ENCODE peak calls at places on chromosomes 5 and 9, in four cellular contexts. B is tibial artery, D is pancreas, E is sigmoid colon. A is an unnamed sample.

GRCh38 chr5:39015743-39016586 is 58.2 kb downstream of the RICTOR start:
- DNase-seq in B (no peak), D (no peak), E (no peak), A (no peak)

GRCh38 chr5:177134653-177135225 is 1.2 kb downstream of the NSD1 start:
- DNase-seq in B (no peak), D (no peak), E (peak; percentile 22), A (no peak)

GRCh38 chr5:147751156-147751830 is 31.2 kb downstream of the JAKMIP2 start:
- DNase-seq in B (no peak), D (no peak), E (peak; percentile 85), A (no peak)

GRCh38 chr5:66255702-66256101 is 111.6 kb downstream of the SREK1 start:
- DNase-seq in B (no peak), D (no peak), E (no peak), A (no peak)

GRCh38 chr9:36193049-36193448 is 2.3 kb downstream of the CLTA start:
- DNase-seq in B (no peak), D (no peak), E (no peak), A (no peak)

GRCh38 chr5:173513521-173513991 is 102.9 kb downstream of the BOD1 start:
- DNase-seq in B (no peak), D (no peak), E (no peak), A (no peak)

GRCh38 chr5:171745602-171746001 is 40.0 kb upstream of the SMIM23 start:
- DNase-seq in B (no peak), D (no peak), E (no peak), A (no peak)

GRCh38 chr9:90773593-90773992 is 28.0 kb upstream of the SYK start:
- DNase-seq in B (no peak), D (no peak), E (no peak), A (no peak)

GRCh38 chr5:173454764-173455598 is 126.8 kb upstream of the STC2 start:
- DNase-seq in B (peak; percentile 83), D (no peak), E (peak; percentile 84), A (peak; percentile 82)

DNA sequence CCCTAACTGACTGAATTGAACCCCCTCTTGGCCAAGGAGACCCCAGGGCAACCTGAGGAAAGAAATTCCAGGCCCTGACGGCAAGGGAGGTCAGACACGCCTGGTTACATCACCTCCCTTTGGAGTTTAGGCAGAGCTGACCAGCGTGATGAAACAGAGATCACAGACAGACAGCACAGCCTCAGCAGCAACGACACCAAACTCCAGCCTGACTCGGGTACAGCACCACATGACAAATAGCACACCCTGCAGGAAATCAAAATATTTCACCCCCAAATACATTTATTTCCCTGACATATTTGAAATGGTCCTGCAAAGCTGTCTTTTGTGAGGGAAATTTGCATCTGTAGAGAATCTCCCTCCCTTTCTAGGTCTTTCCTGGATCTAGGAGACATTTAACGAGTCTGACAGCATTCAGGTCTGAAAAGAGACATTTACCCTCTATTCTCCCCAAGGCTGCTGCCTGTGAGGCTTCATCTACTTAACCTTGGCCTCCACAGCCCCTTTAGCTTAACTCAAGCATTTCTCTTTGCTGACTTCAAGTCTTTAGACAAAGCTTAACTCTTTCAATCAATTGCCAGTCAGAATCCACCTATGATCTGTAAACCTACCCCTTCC is 2.6 kb downstream of the QSOX2 start:
- DNase-seq in B (no peak), D (no peak), E (no peak), A (no peak)
- H3K4me3 ChIP-seq in B (no peak overlapping the region), D (no peak overlapping the region), E (no peak overlapping the region), A (no peak overlapping the region)

DNA sequence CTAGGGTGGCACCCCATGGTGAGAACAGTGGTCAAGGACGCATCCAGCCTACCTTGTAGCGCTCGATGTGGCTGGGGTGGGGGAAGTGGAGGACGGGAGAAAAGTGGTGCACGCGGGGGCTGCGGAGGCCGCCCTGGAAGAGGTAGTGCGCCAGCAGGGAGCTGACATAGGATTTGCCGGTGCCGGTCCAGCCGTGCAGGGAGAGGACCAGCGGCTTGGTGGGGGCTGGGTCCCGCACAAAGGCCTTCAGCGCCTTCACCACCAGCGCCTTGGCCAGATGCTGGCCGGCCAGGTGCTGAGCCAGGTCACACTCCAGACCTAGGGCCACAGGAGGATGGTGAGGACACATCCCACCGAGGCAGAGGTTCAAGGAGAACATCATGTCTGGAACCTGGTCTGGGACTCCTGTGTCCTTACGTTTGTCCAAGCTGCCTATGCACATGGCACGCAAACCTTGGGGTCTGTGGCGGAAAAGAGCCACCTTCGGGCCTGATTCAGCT is 797 bp downstream of the TOR2A start:
- DNase-seq in B (no peak), D (no peak), E (no peak), A (no peak)
- TF ChIP-seq CTCF in B (no peak), D (no peak), E (no peak), A (no peak)

GRCh38 chr5:125786021-125786420 is 637.2 kb upstream of the GRAMD2B start:
- DNase-seq in B (no peak), D (no peak), E (no peak), A (no peak)

GRCh38 chr5:125785407-125785806 is 637.8 kb upstream of the GRAMD2B start:
- DNase-seq in B (no peak), D (no peak), E (no peak), A (no peak)
- H3K4me3 ChIP-seq in B (no peak overlapping the region), D (no peak overlapping the region), E (no peak overlapping the region), A (no peak overlapping the region)

DNA sequence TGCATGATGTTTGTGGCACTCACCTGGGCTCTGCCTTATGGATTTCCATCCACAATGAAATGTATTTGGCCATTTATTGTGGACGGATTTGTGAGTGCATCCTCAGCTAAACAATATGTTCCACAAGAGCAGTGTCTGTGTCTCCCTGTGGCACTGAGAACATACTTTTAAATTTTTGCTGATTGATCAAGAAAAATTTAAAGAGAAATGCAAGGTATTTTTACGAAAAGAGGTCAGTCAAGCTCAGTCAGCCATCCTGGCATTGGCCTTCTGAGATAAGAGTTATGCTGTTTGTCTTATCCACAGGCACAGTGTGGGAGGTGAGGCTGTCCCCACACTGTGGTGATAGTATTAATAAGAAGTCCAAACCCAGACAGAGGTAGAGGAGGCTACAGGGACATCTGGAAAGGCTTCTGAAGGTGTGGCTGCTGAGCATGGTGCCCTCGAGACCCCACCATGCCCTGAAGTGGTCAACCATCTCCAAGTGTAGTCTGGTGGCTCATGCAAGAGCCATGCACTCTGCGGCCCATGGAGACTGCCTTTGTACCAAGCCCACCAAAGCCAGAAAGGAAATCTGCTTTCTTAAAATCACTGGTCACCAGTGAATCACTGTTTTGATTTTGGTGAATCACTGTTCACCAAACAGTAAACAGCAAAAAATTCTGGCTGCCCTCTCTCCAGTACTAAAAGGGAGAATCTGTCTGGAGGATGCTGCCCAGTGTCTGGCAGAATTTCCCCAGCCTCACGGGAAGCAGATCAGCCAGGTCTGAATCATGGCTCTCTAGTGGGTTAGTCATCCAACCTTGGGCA is 28.8 kb downstream of the SPOCK1 start:
- DNase-seq in B (peak; percentile 83), D (no peak), E (peak; percentile 78), A (no peak)
- TF ChIP-seq CTCF in B (no peak), D (no peak), E (no peak), A (no peak)

A was measured in coronary artery.